ENCODE peak calls at places on chromosome 10, in six cellular contexts. P is left lung, S is PC-3, Z is psoas muscle, J is uterus, X is dorsolateral prefrontal cortex. Q is an unnamed sample.

GRCh38 chr10:44384601-44385422 is at the start of gene CXCL12:
- DNase-seq in P (no peak), S (no peak), Z (peak; percentile 70), J (peak; percentile 51), X (no peak), Q (no peak)

GRCh38 chr10:100736809-100737358 is 8.5 kb upstream of the PAX2 start:
- DNase-seq in P (no peak), S (no peak), Z (no peak), J (no peak), X (no peak), Q (no peak)

GRCh38 chr10:96626795-96627194 is 40.0 kb upstream of the TM9SF3 start:
- DNase-seq in P (no peak), S (no peak), Z (no peak), J (no peak), X (no peak), Q (no peak)

GRCh38 chr10:44913312-44914079 is 2.4 kb downstream of the TMEM72 start:
- DNase-seq in P (peak; percentile 29), S (no peak), Z (no peak), J (no peak), X (no peak), Q (no peak)

GRCh38 chr10:98619446-98619845 is 172.7 kb upstream of the HPS1 start:
- DNase-seq in P (no peak), S (no peak), Z (no peak), J (no peak), X (no peak), Q (no peak)

GRCh38 chr10:28111712-28112111 is 112.8 kb upstream of the ODAD2 start:
- DNase-seq in P (no peak), S (peak; percentile 66), Z (no peak), J (no peak), X (no peak), Q (no peak)

GRCh38 chr10:12531305-12531738 is 182.0 kb downstream of the CAMK1D start:
- DNase-seq in P (no peak), S (no peak), Z (peak; percentile 68), J (peak; percentile 36), X (no peak), Q (no peak)

GRCh38 chr10:124612611-124613498 is 131.3 kb downstream of the FAM53B start:
- DNase-seq in P (no peak), S (no peak), Z (peak; percentile 75), J (peak; percentile 58), X (no peak), Q (no peak)

GRCh38 chr10:71331736-71332135 is 12.7 kb downstream of the SLC29A3 start:
- DNase-seq in P (no peak), S (no peak), Z (no peak), J (no peak), X (no peak), Q (no peak)

GRCh38 chr10:128958881-128959690 is 508.0 kb upstream of the MGMT start:
- DNase-seq in P (no peak), S (no peak), Z (no peak), J (no peak), X (no peak), Q (no peak)

GRCh38 chr10:71232089-71232998 is 20.0 kb downstream of the UNC5B start:
- DNase-seq in P (peak; percentile 64), S (no peak), Z (peak; percentile 96), J (peak; percentile 72), X (peak; percentile 97), Q (no peak)

GRCh38 chr10:90871279-90871760 is 454 bp upstream of the RPP30 start:
- DNase-seq in P (no peak), S (no peak), Z (no peak), J (peak; percentile 34), X (peak; percentile 50), Q (no peak)

GRCh38 chr10:108755661-108756060 is 1167.7 kb downstream of the XPNPEP1 start:
- DNase-seq in P (no peak), S (peak; percentile 24), Z (no peak), J (no peak), X (no peak), Q (no peak)

GRCh38 chr10:6123467-6124042 is 34.7 kb downstream of the RBM17 start:
- DNase-seq in P (no peak), S (no peak), Z (no peak), J (no peak), X (no peak), Q (no peak)

GRCh38 chr10:124721295-124722052 is 22.7 kb downstream of the FAM53B start:
- DNase-seq in P (no peak), S (no peak), Z (peak; percentile 89), J (peak; percentile 73), X (no peak), Q (no peak)

GRCh38 chr10:98403812-98404504 is 11.0 kb downstream of the PYROXD2 start:
- DNase-seq in P (no peak), S (peak; percentile 70), Z (no peak), J (no peak), X (no peak), Q (no peak)

GRCh38 chr10:125160856-125161569 is 650 bp upstream of the CTBP2 start:
- DNase-seq in P (peak; percentile 80), S (peak; percentile 78), Z (peak; percentile 89), J (peak; percentile 91), X (peak; percentile 67), Q (peak; percentile 89)

GRCh38 chr10:52864459-52865106 is 92.0 kb upstream of the MBL2 start:
- DNase-seq in P (peak; percentile 43), S (peak; percentile 100), Z (peak; percentile 73), J (no peak), X (no peak), Q (no peak)

GRCh38 chr10:121900443-121901174 is 27.2 kb downstream of the ATE1 start:
- DNase-seq in P (no peak), S (peak; percentile 72), Z (no peak), J (peak; percentile 36), X (no peak), Q (no peak)

GRCh38 chr10:1151071-1152033 is 95.2 kb downstream of the WDR37 start:
- DNase-seq in P (no peak), S (no peak), Z (no peak), J (no peak), X (no peak), Q (peak; percentile 54)

GRCh38 chr10:101569838-101570763 is 18.0 kb downstream of the POLL start:
- DNase-seq in P (peak; percentile 82), S (peak; percentile 59), Z (peak; percentile 88), J (peak; percentile 64), X (peak; percentile 77), Q (peak; percentile 74)

GRCh38 chr10:80443531-80443974 is 10.6 kb upstream of the TSPAN14 start:
- DNase-seq in P (no peak), S (no peak), Z (no peak), J (no peak), X (no peak), Q (no peak)

GRCh38 chr10:81215498-81215897 is 659.5 kb upstream of the NRG3 start:
- DNase-seq in P (no peak), S (no peak), Z (no peak), J (no peak), X (no peak), Q (no peak)

GRCh38 chr10:11154809-11155208 is 137.1 kb downstream of the CELF2 start:
- DNase-seq in P (no peak), S (no peak), Z (no peak), J (no peak), X (no peak), Q (no peak)

GRCh38 chr10:22666287-22667092 is 47.9 kb downstream of the PIP4K2A start:
- DNase-seq in P (no peak), S (no peak), Z (no peak), J (no peak), X (no peak), Q (no peak)

GRCh38 chr10:74977913-74978847 is 133.3 kb upstream of the SAMD8 start:
- DNase-seq in P (no peak), S (no peak), Z (no peak), J (no peak), X (no peak), Q (no peak)

GRCh38 chr10:119263966-119264621 is 56.7 kb downstream of the GRK5 start:
- DNase-seq in P (no peak), S (no peak), Z (no peak), J (no peak), X (no peak), Q (no peak)

GRCh38 chr10:79046326-79046725 is 22.4 kb upstream of the ZMIZ1 start:
- DNase-seq in P (peak; percentile 4), S (no peak), Z (no peak), J (no peak), X (no peak), Q (no peak)

GRCh38 chr10:31932838-31933237 is 4.2 kb upstream of the ARHGAP12 start:
- DNase-seq in P (no peak), S (peak; percentile 44), Z (no peak), J (no peak), X (no peak), Q (no peak)

GRCh38 chr10:130425169-130425568 is 289.0 kb downstream of the GLRX3 start:
- DNase-seq in P (no peak), S (no peak), Z (no peak), J (no peak), X (no peak), Q (peak; percentile 50)
- H3K27ac ChIP-seq in P (no peak overlapping the region), S (no peak overlapping the region), Z (no peak overlapping the region), J (no peak overlapping the region), X (no peak overlapping the region), Q (no peak overlapping the region)

DNA sequence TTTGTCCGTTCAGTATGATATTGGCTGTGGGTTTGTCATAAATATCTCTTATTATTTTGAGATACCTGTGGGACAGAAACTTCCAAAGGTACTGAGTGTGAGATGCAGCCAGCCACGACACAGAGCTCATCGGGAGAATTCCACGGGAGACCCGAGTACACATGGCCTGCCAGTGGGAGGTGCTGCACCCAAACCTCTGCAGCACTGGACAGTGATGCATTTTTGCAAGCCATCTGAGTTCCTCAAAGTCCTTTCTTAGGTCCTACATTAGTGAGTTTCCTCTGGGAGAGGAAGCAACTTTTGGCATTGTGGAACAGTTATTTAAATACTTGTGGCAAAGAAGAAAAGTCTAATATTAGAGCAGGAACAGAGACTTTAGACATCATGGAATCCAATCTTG is 77.5 kb downstream of the ARID5B start:
- DNase-seq in P (peak; percentile 58), S (peak; percentile 42), Z (no peak), J (no peak), X (no peak), Q (no peak)
- TF ChIP-seq CTCF in P (no peak), S (peak; percentile 59), Z (no peak), J (no peak), X (no peak), Q (no peak)

GRCh38 chr10:72502581-72502980 is 123.3 kb downstream of the MICU1 start:
- DNase-seq in P (no peak), S (no peak), Z (no peak), J (no peak), X (no peak), Q (no peak)
- H3K4me3 ChIP-seq in P (no peak overlapping the region), S (no peak overlapping the region), Z (no peak overlapping the region), J (no peak overlapping the region), X (no peak overlapping the region), Q (no peak overlapping the region)

GRCh38 chr10:30833625-30833970 is 198.1 kb downstream of the ZNF438 start:
- DNase-seq in P (no peak), S (no peak), Z (no peak), J (no peak), X (no peak), Q (no peak)
- H3K27ac ChIP-seq in P (no peak overlapping the region), S (no peak overlapping the region), Z (no peak overlapping the region), J (peak overlapping the region; percentile 42), X (no peak overlapping the region), Q (no peak overlapping the region)

GRCh38 chr10:59805043-59805442 is 51.8 kb upstream of the MRLN start:
- DNase-seq in P (no peak), S (peak; percentile 71), Z (peak; percentile 64), J (peak; percentile 36), X (no peak), Q (no peak)
- TF ChIP-seq CTCF in P (peak; percentile 31), S (peak; percentile 96), Z (peak; percentile 53), J (peak; percentile 45), X (peak; percentile 50), Q (no peak)